ENCODE peak calls at places on chromosome 3, in eight cellular contexts. U, V, P, H, A, J, L and S are unnamed samples.

GRCh38 chr3:100496711-100497261 is 4.4 kb downstream of the TMEM45A start:
- DNase-seq in U (no peak), V (no peak), P (no peak), H (no peak), A (no peak), J (no peak), L (no peak), S (no peak)

GRCh38 chr3:187012609-187013051 is 82.3 kb downstream of the ST6GAL1 start:
- DNase-seq in U (peak; percentile 75), V (no peak), P (peak; percentile 68), H (no peak), A (peak; percentile 27), J (peak; percentile 49), L (no peak), S (no peak)

GRCh38 chr3:123584284-123584987 is 417 bp downstream of the HACD2 start:
- DNase-seq in U (no peak), V (peak; percentile 86), P (peak; percentile 41), H (no peak), A (peak; percentile 59), J (peak; percentile 55), L (peak; percentile 70), S (peak; percentile 67)

GRCh38 chr3:172869797-172870518 is 119.4 kb downstream of the ECT2 start:
- DNase-seq in U (no peak), V (no peak), P (no peak), H (no peak), A (no peak), J (no peak), L (no peak), S (no peak)

GRCh38 chr3:60076307-60076706 is 1026.5 kb upstream of the CFAP20DC start:
- DNase-seq in U (no peak), V (no peak), P (no peak), H (no peak), A (no peak), J (no peak), L (no peak), S (no peak)

GRCh38 chr3:26484140-26484539 is 138.4 kb upstream of the LRRC3B start:
- DNase-seq in U (no peak), V (no peak), P (no peak), H (no peak), A (no peak), J (no peak), L (peak; percentile 19), S (no peak)

GRCh38 chr3:186067360-186068242 is 41.3 kb downstream of the ETV5 start:
- DNase-seq in U (no peak), V (no peak), P (no peak), H (no peak), A (no peak), J (no peak), L (no peak), S (no peak)

GRCh38 chr3:65856907-65857306 is 181.8 kb downstream of the MAGI1 start:
- DNase-seq in U (no peak), V (no peak), P (no peak), H (no peak), A (no peak), J (no peak), L (no peak), S (no peak)

GRCh38 chr3:146155022-146155421 is 6.0 kb downstream of the PLOD2 start:
- DNase-seq in U (no peak), V (no peak), P (no peak), H (no peak), A (no peak), J (no peak), L (peak; percentile 45), S (no peak)

GRCh38 chr3:190041333-190042041 is 79.2 kb downstream of the P3H2 start:
- DNase-seq in U (no peak), V (no peak), P (no peak), H (no peak), A (no peak), J (no peak), L (no peak), S (no peak)

GRCh38 chr3:134457331-134458125 is 28.3 kb downstream of the ANAPC13 start:
- DNase-seq in U (no peak), V (no peak), P (no peak), H (no peak), A (no peak), J (no peak), L (no peak), S (no peak)

GRCh38 chr3:94305835-94306685 is 243.2 kb downstream of the NSUN3 start:
- DNase-seq in U (no peak), V (no peak), P (no peak), H (no peak), A (no peak), J (no peak), L (no peak), S (no peak)

GRCh38 chr3:63809607-63810006 is 9.5 kb upstream of the C3orf49 start:
- DNase-seq in U (no peak), V (no peak), P (no peak), H (no peak), A (no peak), J (no peak), L (no peak), S (no peak)

GRCh38 chr3:52231502-52232278 is 6.2 kb upstream of the TLR9 start:
- DNase-seq in U (peak; percentile 88), V (peak; percentile 94), P (peak; percentile 81), H (no peak), A (peak; percentile 82), J (peak; percentile 86), L (peak; percentile 64), S (peak; percentile 74)

GRCh38 chr3:153756816-153757215 is 364.4 kb upstream of the ARHGEF26 start:
- DNase-seq in U (no peak), V (no peak), P (no peak), H (no peak), A (no peak), J (no peak), L (no peak), S (no peak)

GRCh38 chr3:184371570-184372018 is 6.4 kb downstream of the THPO start:
- DNase-seq in U (peak; percentile 69), V (peak; percentile 87), P (peak; percentile 34), H (peak; percentile 84), A (peak; percentile 73), J (peak; percentile 78), L (peak; percentile 83), S (peak; percentile 71)

GRCh38 chr3:56453027-56453426 is 15.2 kb downstream of the ERC2 start:
- DNase-seq in U (no peak), V (no peak), P (no peak), H (no peak), A (no peak), J (no peak), L (no peak), S (no peak)

GRCh38 chr3:181715601-181716340 is 4.0 kb downstream of the SOX2 start:
- DNase-seq in U (no peak), V (no peak), P (no peak), H (no peak), A (no peak), J (no peak), L (no peak), S (no peak)

GRCh38 chr3:53843195-53844177 is 2.7 kb downstream of the CHDH start:
- DNase-seq in U (no peak), V (no peak), P (no peak), H (no peak), A (no peak), J (no peak), L (no peak), S (no peak)

GRCh38 chr3:171842864-171843511 is at the start of gene TMEM212:
- DNase-seq in U (no peak), V (no peak), P (no peak), H (no peak), A (no peak), J (no peak), L (no peak), S (no peak)

GRCh38 chr3:138567403-138567802 is 26.7 kb downstream of the CEP70 start:
- DNase-seq in U (no peak), V (no peak), P (no peak), H (no peak), A (no peak), J (no peak), L (no peak), S (no peak)
- H3K4me3 ChIP-seq in U (no peak overlapping the region), V (no peak overlapping the region), P (no peak overlapping the region), H (no peak overlapping the region), A (no peak overlapping the region), J (no peak overlapping the region), L (no peak overlapping the region), S (no peak overlapping the region)

GRCh38 chr3:13661121-13661520 is 112.2 kb downstream of the FBLN2 start:
- DNase-seq in U (no peak), V (no peak), P (no peak), H (no peak), A (no peak), J (no peak), L (no peak), S (no peak)
- H3K27me3 ChIP-seq in U (no peaks in the 10 kb centered on the region), V (no peaks in the 10 kb centered on the region), P (no peaks in the 10 kb centered on the region), H (no peaks in the 10 kb centered on the region), A (peaks cover 52% of the 10 kb centered on the region), J (peaks cover 25% of the 10 kb centered on the region), L (peaks cover 32% of the 10 kb centered on the region), S (peaks cover 93% of the 10 kb centered on the region)

DNA sequence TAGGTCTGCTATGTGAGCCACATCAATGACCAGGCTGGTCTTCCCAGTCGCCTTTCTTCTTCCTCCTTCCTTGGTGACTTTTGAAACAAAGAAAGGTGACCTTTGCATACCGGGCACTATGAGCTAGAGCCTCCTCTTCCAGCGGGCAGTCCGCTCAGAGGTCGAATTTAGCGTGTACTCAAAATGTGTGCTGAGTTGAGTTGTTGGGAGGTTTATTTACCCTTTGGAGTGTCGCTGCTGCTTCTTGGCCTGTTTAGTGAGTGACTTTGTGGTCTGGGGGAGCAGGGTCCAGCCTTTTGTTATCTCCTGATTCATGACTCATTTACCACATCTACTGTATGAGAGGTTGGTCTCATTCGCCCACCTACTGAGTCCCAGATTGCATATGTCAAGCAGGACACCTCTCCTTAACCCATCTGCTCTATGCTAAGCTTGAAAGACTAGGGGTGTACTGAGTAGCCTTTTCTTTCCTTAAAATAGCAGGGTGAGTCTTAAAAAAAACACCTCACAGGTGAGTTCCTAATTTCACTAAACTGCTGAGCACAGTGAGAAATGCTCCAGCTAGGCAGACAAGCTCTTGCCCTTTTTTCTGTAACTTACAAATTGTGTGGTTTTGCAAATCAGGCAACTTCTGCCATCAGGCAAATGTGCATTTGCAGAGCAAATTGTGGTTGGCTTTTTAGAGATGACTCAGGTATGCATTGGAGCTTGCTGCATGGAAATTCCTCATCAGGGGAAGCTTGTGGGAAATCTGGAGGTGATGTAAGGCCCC is 3.2 kb upstream of the SIAH2 start:
- DNase-seq in U (no peak), V (no peak), P (peak; percentile 33), H (no peak), A (no peak), J (no peak), L (no peak), S (no peak)
- H3K4me3 ChIP-seq in U (no peak overlapping the region), V (no peak overlapping the region), P (no peak overlapping the region), H (no peak overlapping the region), A (no peak overlapping the region), J (no peak overlapping the region), L (no peak overlapping the region), S (no peak overlapping the region)

GRCh38 chr3:27729748-27730611 is 7.9 kb upstream of the EOMES start:
- DNase-seq in U (no peak), V (no peak), P (no peak), H (no peak), A (no peak), J (no peak), L (peak; percentile 20), S (no peak)
- H3K27me3 ChIP-seq in U (peaks cover 45% of the 10 kb centered on the region), V (no peaks in the 10 kb centered on the region), P (peaks cover 22% of the 10 kb centered on the region), H (no peaks in the 10 kb centered on the region), A (peaks cover 71% of the 10 kb centered on the region), J (peaks cover 79% of the 10 kb centered on the region), L (peaks cover 93% of the 10 kb centered on the region), S (peaks cover 83% of the 10 kb centered on the region)